ENCODE peak calls at places on chromosomes 7 and 10, in eight cellular contexts. One of them, this sample, is unnamed.

GRCh38 chr10:29804025-29804852 is 169.5 kb upstream of the SVIL start:
- DNase-seq in K562: no peak
- DNase-seq in HepG2: peak
- DNase-seq in A549: peak
- DNase-seq in H1: no peak
- DNase-seq in GM12878: no peak
- DNase-seq in SK-N-SH: no peak
- DNase-seq in HCT116: peak
- DNase-seq in this sample: peak

GRCh38 chr7:143318661-143319060 is 2.8 kb downstream of the CLCN1 start:
- DNase-seq in K562: no peak
- DNase-seq in H1: no peak
- DNase-seq in GM12878: no peak
- DNase-seq in HCT116: no peak
- DNase-seq in A549: no peak
- DNase-seq in SK-N-SH: no peak
- DNase-seq in HepG2: peak
- DNase-seq in this sample: peak

GRCh38 chr10:26890956-26891355 is 30.2 kb upstream of the ABI1 start:
- DNase-seq in K562: peak
- DNase-seq in H1: no peak
- DNase-seq in SK-N-SH: peak
- DNase-seq in HepG2: peak
- DNase-seq in HCT116: peak
- DNase-seq in GM12878: no peak
- DNase-seq in A549: peak
- DNase-seq in this sample: peak

GRCh38 chr10:69573056-69573806 is at the start of gene NEUROG3:
- DNase-seq in K562: no peak
- DNase-seq in GM12878: peak
- DNase-seq in HCT116: no peak
- DNase-seq in SK-N-SH: peak
- DNase-seq in H1: no peak
- DNase-seq in A549: no peak
- DNase-seq in HepG2: no peak
- DNase-seq in this sample: no peak

GRCh38 chr7:127514499-127514898 is 70.9 kb downstream of the GCC1 start:
- DNase-seq in HepG2: peak
- DNase-seq in K562: peak
- DNase-seq in GM12878: no peak
- DNase-seq in H1: no peak
- DNase-seq in SK-N-SH: peak
- DNase-seq in HCT116: peak
- DNase-seq in A549: peak
- DNase-seq in this sample: peak

GRCh38 chr7:80950550-80950967 is 31.7 kb upstream of the SEMA3C start:
- DNase-seq in A549: no peak
- DNase-seq in SK-N-SH: no peak
- DNase-seq in K562: no peak
- DNase-seq in HepG2: no peak
- DNase-seq in HCT116: no peak
- DNase-seq in H1: no peak
- DNase-seq in GM12878: no peak
- DNase-seq in this sample: no peak

GRCh38 chr10:78838141-78838540 is 230.6 kb upstream of the ZMIZ1 start:
- DNase-seq in K562: no peak
- DNase-seq in H1: no peak
- DNase-seq in A549: no peak
- DNase-seq in HCT116: no peak
- DNase-seq in HepG2: no peak
- DNase-seq in SK-N-SH: no peak
- DNase-seq in GM12878: no peak
- DNase-seq in this sample: no peak

GRCh38 chr7:26090927-26091519 is 61.0 kb upstream of the NFE2L3 start:
- DNase-seq in HCT116: peak
- DNase-seq in HepG2: peak
- DNase-seq in A549: peak
- DNase-seq in K562: peak
- DNase-seq in GM12878: peak
- DNase-seq in SK-N-SH: peak
- DNase-seq in H1: no peak
- DNase-seq in this sample: peak

GRCh38 chr7:105853931-105854419 is 22.4 kb downstream of the ATXN7L1 start:
- DNase-seq in K562: no peak
- DNase-seq in A549: no peak
- DNase-seq in GM12878: no peak
- DNase-seq in HCT116: no peak
- DNase-seq in H1: no peak
- DNase-seq in SK-N-SH: peak
- DNase-seq in HepG2: no peak
- DNase-seq in this sample: peak

GRCh38 chr7:50730459-50731400 is 52.0 kb downstream of the GRB10 start:
- DNase-seq in A549: no peak
- DNase-seq in GM12878: no peak
- DNase-seq in H1: no peak
- DNase-seq in HCT116: no peak
- DNase-seq in HepG2: peak
- DNase-seq in K562: no peak
- DNase-seq in SK-N-SH: no peak
- DNase-seq in this sample: no peak

GRCh38 chr7:140285938-140286337 is 109.2 kb upstream of the KDM7A start:
- DNase-seq in HCT116: no peak
- DNase-seq in K562: no peak
- DNase-seq in GM12878: no peak
- DNase-seq in A549: no peak
- DNase-seq in SK-N-SH: no peak
- DNase-seq in HepG2: no peak
- DNase-seq in H1: no peak
- DNase-seq in this sample: no peak

GRCh38 chr10:34522542-34522941 is 292.6 kb downstream of the PARD3 start:
- DNase-seq in K562: peak
- DNase-seq in GM12878: no peak
- DNase-seq in HepG2: no peak
- DNase-seq in HCT116: no peak
- DNase-seq in H1: no peak
- DNase-seq in SK-N-SH: peak
- DNase-seq in A549: peak
- DNase-seq in this sample: peak

GRCh38 chr7:159128767-159129166 is 15.9 kb downstream of the VIPR2 start:
- DNase-seq in A549: no peak
- DNase-seq in HCT116: no peak
- DNase-seq in SK-N-SH: no peak
- DNase-seq in K562: no peak
- DNase-seq in HepG2: no peak
- DNase-seq in H1: no peak
- DNase-seq in GM12878: no peak
- DNase-seq in this sample: no peak

GRCh38 chr7:19079066-19079465 is 38.4 kb downstream of the TWIST1 start:
- DNase-seq in GM12878: no peak
- DNase-seq in HCT116: peak
- DNase-seq in HepG2: no peak
- DNase-seq in SK-N-SH: no peak
- DNase-seq in A549: no peak
- DNase-seq in H1: no peak
- DNase-seq in K562: no peak
- DNase-seq in this sample: peak

GRCh38 chr7:2440608-2441245 is 35.5 kb downstream of the GRIFIN start:
- DNase-seq in H1: no peak
- DNase-seq in HepG2: peak
- DNase-seq in A549: no peak
- DNase-seq in K562: no peak
- DNase-seq in GM12878: no peak
- DNase-seq in SK-N-SH: peak
- DNase-seq in HCT116: no peak
- DNase-seq in this sample: no peak

GRCh38 chr7:130278892-130279690 is 12.4 kb downstream of the CPA2 start:
- DNase-seq in GM12878: no peak
- DNase-seq in HCT116: no peak
- DNase-seq in HepG2: no peak
- DNase-seq in SK-N-SH: no peak
- DNase-seq in K562: no peak
- DNase-seq in H1: no peak
- DNase-seq in A549: no peak
- DNase-seq in this sample: peak

GRCh38 chr7:130274983-130275649 is 8.5 kb downstream of the CPA2 start:
- DNase-seq in K562: no peak
- DNase-seq in SK-N-SH: no peak
- DNase-seq in GM12878: no peak
- DNase-seq in H1: no peak
- DNase-seq in HepG2: no peak
- DNase-seq in HCT116: no peak
- DNase-seq in A549: no peak
- DNase-seq in this sample: no peak

GRCh38 chr7:130275826-130276291 is 9.2 kb downstream of the CPA2 start:
- DNase-seq in GM12878: no peak
- DNase-seq in H1: no peak
- DNase-seq in SK-N-SH: no peak
- DNase-seq in A549: no peak
- DNase-seq in K562: no peak
- DNase-seq in HepG2: no peak
- DNase-seq in HCT116: no peak
- DNase-seq in this sample: no peak

GRCh38 chr7:130276796-130277762 is 10.4 kb downstream of the CPA2 start:
- DNase-seq in GM12878: no peak
- DNase-seq in HCT116: no peak
- DNase-seq in H1: no peak
- DNase-seq in SK-N-SH: no peak
- DNase-seq in K562: no peak
- DNase-seq in A549: no peak
- DNase-seq in HepG2: no peak
- DNase-seq in this sample: peak

DNA sequence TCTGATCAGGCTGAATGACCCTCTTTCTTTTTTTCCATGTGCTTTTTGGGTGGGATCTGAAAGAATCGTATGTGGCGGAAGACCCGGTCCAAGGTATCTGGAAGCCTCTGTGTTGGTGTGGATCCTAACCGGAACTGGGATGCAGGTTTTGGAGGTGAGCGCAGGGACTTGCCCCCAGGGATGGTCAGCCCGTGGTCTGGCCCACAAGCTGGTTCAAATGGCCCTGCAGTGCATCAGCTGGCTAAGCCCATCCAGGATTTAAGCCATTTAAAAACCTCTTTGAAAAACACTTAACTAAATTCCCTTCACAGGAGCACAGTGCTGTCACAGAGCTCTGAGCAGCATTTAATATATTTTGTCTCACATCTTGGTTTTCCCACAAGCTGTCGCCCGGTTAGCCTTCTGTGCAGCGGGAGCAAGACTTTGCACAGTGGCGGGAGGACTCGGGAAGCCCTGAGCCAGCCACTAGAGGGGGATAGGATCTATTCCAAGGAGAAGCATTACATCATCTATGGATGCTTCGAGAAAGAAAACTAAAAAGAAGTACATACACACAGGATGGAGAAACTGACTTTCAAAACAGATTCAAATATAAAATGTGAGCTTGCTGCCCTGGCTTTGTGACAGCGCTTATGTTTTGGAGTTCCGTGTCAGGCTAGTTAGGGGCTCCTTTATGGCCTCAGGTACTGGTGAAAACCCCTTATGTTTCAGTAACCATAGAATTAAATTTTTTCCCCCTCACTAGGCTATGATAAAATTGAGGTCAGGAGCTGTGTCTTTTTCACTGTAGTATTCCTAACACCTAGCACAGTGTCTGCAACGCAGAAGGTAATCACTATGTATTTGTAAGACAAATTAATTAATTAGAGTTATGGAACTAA is 11.3 kb downstream of the CPA2 start:
- DNase-seq in K562: peak
- DNase-seq in SK-N-SH: peak
- DNase-seq in HCT116: peak
- DNase-seq in A549: peak
- DNase-seq in HepG2: peak
- DNase-seq in GM12878: no peak
- DNase-seq in H1: no peak
- DNase-seq in this sample: peak
- TF ChIP-seq RAD21 in K562: peak
- TF ChIP-seq RAD21 in SK-N-SH: peak
- TF ChIP-seq RAD21 in HCT116: peak
- TF ChIP-seq RAD21 in A549: peak
- TF ChIP-seq RAD21 in HepG2: no peak
- TF ChIP-seq RAD21 in GM12878: no peak
- TF ChIP-seq RAD21 in H1: peak
- TF ChIP-seq RAD21 in this sample: peak

GRCh38 chr7:31323101-31323500 is 17.4 kb downstream of the NEUROD6 start:
- DNase-seq in GM12878: no peak
- DNase-seq in HCT116: no peak
- DNase-seq in H1: no peak
- DNase-seq in A549: no peak
- DNase-seq in HepG2: no peak
- DNase-seq in K562: no peak
- DNase-seq in SK-N-SH: no peak
- DNase-seq in this sample: no peak
- TF ChIP-seq RAD21 in GM12878: no peak
- TF ChIP-seq RAD21 in HCT116: no peak
- TF ChIP-seq RAD21 in H1: no peak
- TF ChIP-seq RAD21 in A549: no peak
- TF ChIP-seq RAD21 in HepG2: no peak
- TF ChIP-seq RAD21 in K562: no peak
- TF ChIP-seq RAD21 in SK-N-SH: no peak
- TF ChIP-seq RAD21 in this sample: no peak

GRCh38 chr10:31932838-31933237 is 4.2 kb upstream of the ARHGAP12 start:
- DNase-seq in H1: no peak
- DNase-seq in HCT116: no peak
- DNase-seq in GM12878: no peak
- DNase-seq in K562: no peak
- DNase-seq in A549: no peak
- DNase-seq in HepG2: no peak
- DNase-seq in SK-N-SH: no peak
- DNase-seq in this sample: no peak

GRCh38 chr10:31936933-31937332 is 8.3 kb upstream of the ARHGAP12 start:
- DNase-seq in SK-N-SH: no peak
- DNase-seq in A549: peak
- DNase-seq in HCT116: no peak
- DNase-seq in GM12878: no peak
- DNase-seq in HepG2: peak
- DNase-seq in H1: no peak
- DNase-seq in K562: no peak
- DNase-seq in this sample: no peak

GRCh38 chr10:31936086-31936485 is 7.5 kb upstream of the ARHGAP12 start:
- DNase-seq in HCT116: no peak
- DNase-seq in SK-N-SH: no peak
- DNase-seq in A549: no peak
- DNase-seq in HepG2: no peak
- DNase-seq in H1: no peak
- DNase-seq in K562: no peak
- DNase-seq in GM12878: no peak
- DNase-seq in this sample: no peak

GRCh38 chr10:31937371-31937770 is 8.7 kb upstream of the ARHGAP12 start:
- DNase-seq in HCT116: no peak
- DNase-seq in A549: peak
- DNase-seq in SK-N-SH: no peak
- DNase-seq in K562: no peak
- DNase-seq in GM12878: no peak
- DNase-seq in HepG2: no peak
- DNase-seq in H1: no peak
- DNase-seq in this sample: no peak

GRCh38 chr10:31935678-31936077 is 7.0 kb upstream of the ARHGAP12 start:
- DNase-seq in H1: no peak
- DNase-seq in GM12878: no peak
- DNase-seq in A549: no peak
- DNase-seq in SK-N-SH: no peak
- DNase-seq in HepG2: no peak
- DNase-seq in K562: no peak
- DNase-seq in HCT116: no peak
- DNase-seq in this sample: no peak
- TF ChIP-seq RAD21 in H1: no peak
- TF ChIP-seq RAD21 in GM12878: no peak
- TF ChIP-seq RAD21 in A549: no peak
- TF ChIP-seq RAD21 in SK-N-SH: no peak
- TF ChIP-seq RAD21 in HepG2: no peak
- TF ChIP-seq RAD21 in K562: no peak
- TF ChIP-seq RAD21 in HCT116: no peak
- TF ChIP-seq RAD21 in this sample: no peak

GRCh38 chr10:46236537-46236887 is 50.3 kb upstream of the ANTXRL start:
- DNase-seq in SK-N-SH: no peak
- DNase-seq in GM12878: no peak
- DNase-seq in K562: no peak
- DNase-seq in HepG2: no peak
- DNase-seq in H1: no peak
- DNase-seq in HCT116: no peak
- DNase-seq in A549: no peak
- DNase-seq in this sample: no peak
- TF ChIP-seq RAD21 in SK-N-SH: no peak
- TF ChIP-seq RAD21 in GM12878: no peak
- TF ChIP-seq RAD21 in K562: no peak
- TF ChIP-seq RAD21 in HepG2: no peak
- TF ChIP-seq RAD21 in H1: no peak
- TF ChIP-seq RAD21 in HCT116: no peak
- TF ChIP-seq RAD21 in A549: no peak
- TF ChIP-seq RAD21 in this sample: no peak

This sample was measured in IMR-90.